ENCODE peak calls at places on chromosomes 1 and 21, in seven cellular contexts. One of them, this sample, is unnamed.

GRCh38 chr1:159071970-159072582 is 4.5 kb downstream of the AIM2 start:
- DNase-seq in astrocyte of the spinal cord: peak; percentile 72
- DNase-seq in activated B cell treated with CpG ODN at 0.5 μM for 24 hours: no peak
- DNase-seq in transverse colon: no peak
- DNase-seq in choroid plexus epithelial cell: peak; percentile 90
- DNase-seq in progenitor cell of endocrine pancreas: no peak
- DNase-seq in neural progenitor cell: peak; percentile 70
- DNase-seq in this sample: no peak

GRCh38 chr1:246798606-246799496 is 74.6 kb downstream of the SCCPDH start:
- DNase-seq in astrocyte of the spinal cord: no peak
- DNase-seq in activated B cell treated with CpG ODN at 0.5 μM for 24 hours: no peak
- DNase-seq in transverse colon: no peak
- DNase-seq in choroid plexus epithelial cell: no peak
- DNase-seq in progenitor cell of endocrine pancreas: no peak
- DNase-seq in neural progenitor cell: no peak
- DNase-seq in this sample: no peak

GRCh38 chr1:107952989-107953388 is 12.0 kb downstream of the VAV3 start:
- DNase-seq in astrocyte of the spinal cord: no peak
- DNase-seq in activated B cell treated with CpG ODN at 0.5 μM for 24 hours: no peak
- DNase-seq in transverse colon: no peak
- DNase-seq in choroid plexus epithelial cell: peak; percentile 27
- DNase-seq in progenitor cell of endocrine pancreas: no peak
- DNase-seq in neural progenitor cell: no peak
- DNase-seq in this sample: no peak

GRCh38 chr1:203556047-203556851 is 62.3 kb downstream of the OPTC start:
- DNase-seq in astrocyte of the spinal cord: peak; percentile 76
- DNase-seq in activated B cell treated with CpG ODN at 0.5 μM for 24 hours: no peak
- DNase-seq in transverse colon: peak; percentile 32
- DNase-seq in choroid plexus epithelial cell: peak; percentile 65
- DNase-seq in progenitor cell of endocrine pancreas: no peak
- DNase-seq in neural progenitor cell: peak; percentile 50
- DNase-seq in this sample: no peak

GRCh38 chr1:202579806-202580205 is 130.4 kb downstream of the SYT2 start:
- DNase-seq in astrocyte of the spinal cord: peak; percentile 93
- DNase-seq in activated B cell treated with CpG ODN at 0.5 μM for 24 hours: no peak
- DNase-seq in transverse colon: no peak
- DNase-seq in choroid plexus epithelial cell: peak; percentile 97
- DNase-seq in progenitor cell of endocrine pancreas: no peak
- DNase-seq in neural progenitor cell: no peak
- DNase-seq in this sample: no peak

GRCh38 chr1:97849350-97850339 is 71.2 kb downstream of the DPYD start:
- DNase-seq in astrocyte of the spinal cord: peak; percentile 80
- DNase-seq in activated B cell treated with CpG ODN at 0.5 μM for 24 hours: no peak
- DNase-seq in transverse colon: no peak
- DNase-seq in choroid plexus epithelial cell: peak; percentile 90
- DNase-seq in progenitor cell of endocrine pancreas: no peak
- DNase-seq in neural progenitor cell: no peak
- DNase-seq in this sample: no peak

GRCh38 chr1:54027848-54028247 is 9.9 kb upstream of the LDLRAD1 start:
- DNase-seq in astrocyte of the spinal cord: no peak
- DNase-seq in activated B cell treated with CpG ODN at 0.5 μM for 24 hours: no peak
- DNase-seq in transverse colon: no peak
- DNase-seq in choroid plexus epithelial cell: no peak
- DNase-seq in progenitor cell of endocrine pancreas: no peak
- DNase-seq in neural progenitor cell: no peak
- DNase-seq in this sample: no peak

GRCh38 chr21:33384851-33385331 is 18.3 kb upstream of the IFNGR2 start:
- DNase-seq in astrocyte of the spinal cord: no peak
- DNase-seq in activated B cell treated with CpG ODN at 0.5 μM for 24 hours: no peak
- DNase-seq in transverse colon: no peak
- DNase-seq in choroid plexus epithelial cell: no peak
- DNase-seq in progenitor cell of endocrine pancreas: no peak
- DNase-seq in neural progenitor cell: no peak
- DNase-seq in this sample: no peak

GRCh38 chr1:201990427-201990826 is 8.0 kb downstream of the RNPEP start:
- DNase-seq in astrocyte of the spinal cord: no peak
- DNase-seq in activated B cell treated with CpG ODN at 0.5 μM for 24 hours: no peak
- DNase-seq in transverse colon: no peak
- DNase-seq in choroid plexus epithelial cell: no peak
- DNase-seq in progenitor cell of endocrine pancreas: no peak
- DNase-seq in neural progenitor cell: no peak
- DNase-seq in this sample: no peak

GRCh38 chr1:9718006-9718680 is 66.6 kb downstream of the PIK3CD start:
- DNase-seq in astrocyte of the spinal cord: no peak
- DNase-seq in activated B cell treated with CpG ODN at 0.5 μM for 24 hours: no peak
- DNase-seq in transverse colon: no peak
- DNase-seq in choroid plexus epithelial cell: no peak
- DNase-seq in progenitor cell of endocrine pancreas: no peak
- DNase-seq in neural progenitor cell: no peak
- DNase-seq in this sample: no peak

GRCh38 chr1:232538224-232538942 is 91.5 kb downstream of the SIPA1L2 start:
- DNase-seq in astrocyte of the spinal cord: peak; percentile 65
- DNase-seq in activated B cell treated with CpG ODN at 0.5 μM for 24 hours: no peak
- DNase-seq in transverse colon: no peak
- DNase-seq in choroid plexus epithelial cell: peak; percentile 76
- DNase-seq in progenitor cell of endocrine pancreas: no peak
- DNase-seq in neural progenitor cell: peak; percentile 58
- DNase-seq in this sample: no peak

GRCh38 chr1:107936498-107937481 is 28.2 kb downstream of the VAV3 start:
- DNase-seq in astrocyte of the spinal cord: peak; percentile 95
- DNase-seq in activated B cell treated with CpG ODN at 0.5 μM for 24 hours: no peak
- DNase-seq in transverse colon: peak; percentile 22
- DNase-seq in choroid plexus epithelial cell: peak; percentile 82
- DNase-seq in progenitor cell of endocrine pancreas: no peak
- DNase-seq in neural progenitor cell: peak; percentile 25
- DNase-seq in this sample: no peak

GRCh38 chr1:1510912-1511532 is 940 bp upstream of the ATAD3A start:
- DNase-seq in astrocyte of the spinal cord: peak; percentile 14
- DNase-seq in activated B cell treated with CpG ODN at 0.5 μM for 24 hours: no peak
- DNase-seq in transverse colon: no peak
- DNase-seq in choroid plexus epithelial cell: peak; percentile 13
- DNase-seq in progenitor cell of endocrine pancreas: no peak
- DNase-seq in neural progenitor cell: peak; percentile 44
- DNase-seq in this sample: no peak

GRCh38 chr1:52707927-52708655 is 9.9 kb upstream of the COA7 start:
- DNase-seq in astrocyte of the spinal cord: peak; percentile 24
- DNase-seq in activated B cell treated with CpG ODN at 0.5 μM for 24 hours: no peak
- DNase-seq in transverse colon: no peak
- DNase-seq in choroid plexus epithelial cell: peak; percentile 33
- DNase-seq in progenitor cell of endocrine pancreas: no peak
- DNase-seq in neural progenitor cell: no peak
- DNase-seq in this sample: no peak

GRCh38 chr1:211501671-211502413 is 9.9 kb upstream of the RD3 start:
- DNase-seq in astrocyte of the spinal cord: no peak
- DNase-seq in activated B cell treated with CpG ODN at 0.5 μM for 24 hours: no peak
- DNase-seq in transverse colon: no peak
- DNase-seq in choroid plexus epithelial cell: no peak
- DNase-seq in progenitor cell of endocrine pancreas: no peak
- DNase-seq in neural progenitor cell: no peak
- DNase-seq in this sample: no peak

GRCh38 chr1:219882116-219882515 is 46.2 kb downstream of the SLC30A10 start:
- DNase-seq in astrocyte of the spinal cord: no peak
- DNase-seq in activated B cell treated with CpG ODN at 0.5 μM for 24 hours: no peak
- DNase-seq in transverse colon: no peak
- DNase-seq in choroid plexus epithelial cell: no peak
- DNase-seq in progenitor cell of endocrine pancreas: no peak
- DNase-seq in neural progenitor cell: no peak
- DNase-seq in this sample: no peak

GRCh38 chr1:219875860-219876259 is 52.5 kb downstream of the SLC30A10 start:
- DNase-seq in astrocyte of the spinal cord: no peak
- DNase-seq in activated B cell treated with CpG ODN at 0.5 μM for 24 hours: no peak
- DNase-seq in transverse colon: peak; percentile 23
- DNase-seq in choroid plexus epithelial cell: no peak
- DNase-seq in progenitor cell of endocrine pancreas: no peak
- DNase-seq in neural progenitor cell: no peak
- DNase-seq in this sample: no peak

GRCh38 chr1:219880765-219881457 is 47.4 kb downstream of the SLC30A10 start:
- DNase-seq in astrocyte of the spinal cord: no peak
- DNase-seq in activated B cell treated with CpG ODN at 0.5 μM for 24 hours: no peak
- DNase-seq in transverse colon: no peak
- DNase-seq in choroid plexus epithelial cell: no peak
- DNase-seq in progenitor cell of endocrine pancreas: no peak
- DNase-seq in neural progenitor cell: no peak
- DNase-seq in this sample: no peak

GRCh38 chr1:219871427-219872057 is 56.8 kb downstream of the SLC30A10 start:
- DNase-seq in astrocyte of the spinal cord: no peak
- DNase-seq in activated B cell treated with CpG ODN at 0.5 μM for 24 hours: no peak
- DNase-seq in transverse colon: no peak
- DNase-seq in choroid plexus epithelial cell: no peak
- DNase-seq in progenitor cell of endocrine pancreas: no peak
- DNase-seq in neural progenitor cell: no peak
- DNase-seq in this sample: no peak

DNA sequence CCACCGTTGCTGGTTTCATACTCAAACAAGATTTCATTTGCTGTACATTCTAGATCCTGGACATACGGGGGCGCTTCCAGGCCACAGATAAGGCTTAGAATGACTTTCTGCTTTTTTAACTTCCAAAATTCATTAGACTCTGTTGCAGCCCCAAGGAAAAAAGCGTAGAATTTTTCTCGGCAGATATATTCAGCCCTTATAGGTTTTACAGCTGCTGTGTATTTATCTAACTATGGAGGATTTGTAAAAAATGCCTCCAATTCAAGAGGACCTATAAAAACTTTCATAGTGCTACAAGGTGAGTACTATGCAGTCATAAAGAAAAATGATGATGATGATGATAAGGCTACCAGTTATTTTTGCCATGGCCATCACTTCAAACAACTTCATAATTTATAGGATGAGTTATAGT is 51.6 kb downstream of the SLC30A10 start:
- DNase-seq in astrocyte of the spinal cord: peak; percentile 12
- DNase-seq in activated B cell treated with CpG ODN at 0.5 μM for 24 hours: no peak
- DNase-seq in transverse colon: no peak
- DNase-seq in choroid plexus epithelial cell: peak; percentile 41
- DNase-seq in progenitor cell of endocrine pancreas: no peak
- DNase-seq in neural progenitor cell: peak; percentile 13
- DNase-seq in this sample: no peak
- TF ChIP-seq CTCF in astrocyte of the spinal cord: peak; percentile 35
- TF ChIP-seq CTCF in activated B cell treated with CpG ODN at 0.5 μM for 24 hours: no peak
- TF ChIP-seq CTCF in transverse colon: no peak
- TF ChIP-seq CTCF in choroid plexus epithelial cell: peak; percentile 55
- TF ChIP-seq CTCF in progenitor cell of endocrine pancreas: peak; percentile 22
- TF ChIP-seq CTCF in neural progenitor cell: peak; percentile 46
- TF ChIP-seq CTCF in this sample: no peak

DNA sequence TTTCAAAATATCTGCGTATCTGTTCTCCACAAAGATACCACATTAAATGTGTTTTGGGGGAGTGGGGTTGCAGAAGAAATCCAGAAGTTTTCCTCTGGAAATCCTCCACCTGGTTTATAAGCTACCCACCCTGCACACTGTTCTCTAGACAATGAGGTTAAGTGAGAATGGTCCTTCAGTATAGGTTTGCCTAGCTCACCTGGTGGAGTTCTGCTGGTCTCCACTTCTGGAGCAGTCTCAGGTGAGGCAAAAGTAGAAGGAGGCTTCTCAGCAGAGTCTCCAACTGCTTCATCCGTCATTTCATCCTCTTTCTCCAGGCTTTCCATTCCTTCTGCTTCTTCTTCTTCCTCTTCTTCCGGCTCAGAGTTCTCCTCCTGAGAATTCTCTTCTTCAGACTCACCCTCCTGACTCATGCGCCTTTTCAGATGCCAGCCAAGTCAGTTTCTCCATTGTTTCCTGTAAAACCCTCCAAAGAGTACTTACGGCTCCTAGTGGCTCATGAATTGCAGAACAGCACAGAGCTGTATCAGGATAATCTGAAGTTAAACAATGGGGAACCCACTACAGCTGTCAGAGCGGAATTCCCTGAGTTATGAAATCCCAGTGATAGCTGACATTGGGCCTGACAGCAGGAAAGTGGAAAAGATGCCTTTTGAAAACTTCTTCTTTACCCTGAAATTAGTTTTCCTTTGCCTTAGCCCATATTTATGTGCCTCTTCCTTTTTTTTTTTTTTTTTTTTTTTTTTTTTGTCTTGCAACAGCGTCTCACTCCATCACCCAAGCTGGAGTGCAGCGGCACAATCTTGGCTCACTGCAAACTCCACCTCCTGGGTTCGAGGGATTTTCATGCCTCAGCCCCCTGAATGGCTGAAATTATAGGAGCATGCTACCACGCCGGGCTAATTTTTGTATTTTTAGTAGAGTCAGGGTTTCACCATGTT is 38.5 kb downstream of the MSTO1 start:
- DNase-seq in astrocyte of the spinal cord: peak; percentile 85
- DNase-seq in activated B cell treated with CpG ODN at 0.5 μM for 24 hours: no peak
- DNase-seq in transverse colon: no peak
- DNase-seq in choroid plexus epithelial cell: peak; percentile 92
- DNase-seq in progenitor cell of endocrine pancreas: no peak
- DNase-seq in neural progenitor cell: peak; percentile 78
- DNase-seq in this sample: no peak
- TF ChIP-seq CTCF in astrocyte of the spinal cord: peak; percentile 80
- TF ChIP-seq CTCF in activated B cell treated with CpG ODN at 0.5 μM for 24 hours: no peak
- TF ChIP-seq CTCF in transverse colon: peak; percentile 16
- TF ChIP-seq CTCF in choroid plexus epithelial cell: peak; percentile 70
- TF ChIP-seq CTCF in progenitor cell of endocrine pancreas: peak; percentile 47
- TF ChIP-seq CTCF in neural progenitor cell: peak; percentile 59
- TF ChIP-seq CTCF in this sample: no peak

GRCh38 chr1:207713529-207713928 is 38.3 kb upstream of the CD46 start:
- DNase-seq in astrocyte of the spinal cord: no peak
- DNase-seq in activated B cell treated with CpG ODN at 0.5 μM for 24 hours: no peak
- DNase-seq in transverse colon: no peak
- DNase-seq in choroid plexus epithelial cell: peak; percentile 6
- DNase-seq in progenitor cell of endocrine pancreas: no peak
- DNase-seq in neural progenitor cell: no peak
- DNase-seq in this sample: no peak

DNA sequence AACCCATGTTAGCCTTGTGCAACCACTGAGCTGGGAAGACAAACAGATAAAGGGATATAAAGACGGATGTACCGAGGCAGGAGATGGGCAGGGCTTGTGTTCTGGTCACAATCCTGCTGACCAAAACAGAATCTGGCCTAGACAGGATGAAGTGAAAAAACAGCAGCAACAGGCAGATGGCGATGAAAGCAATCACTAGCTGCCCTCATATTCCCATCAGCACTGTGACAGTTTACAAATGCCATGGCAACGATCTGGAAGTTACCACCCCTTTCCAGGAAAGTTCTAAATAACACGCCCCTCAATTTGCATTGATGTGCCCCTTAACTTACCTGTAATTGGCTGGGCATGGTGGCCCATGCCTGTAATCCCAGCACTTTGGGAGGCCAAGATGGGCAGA is 40.6 kb upstream of the CD46 start:
- DNase-seq in astrocyte of the spinal cord: no peak
- DNase-seq in activated B cell treated with CpG ODN at 0.5 μM for 24 hours: no peak
- DNase-seq in transverse colon: no peak
- DNase-seq in choroid plexus epithelial cell: peak; percentile 47
- DNase-seq in progenitor cell of endocrine pancreas: no peak
- DNase-seq in neural progenitor cell: peak; percentile 2
- DNase-seq in this sample: no peak
- TF ChIP-seq CTCF in astrocyte of the spinal cord: peak; percentile 3
- TF ChIP-seq CTCF in activated B cell treated with CpG ODN at 0.5 μM for 24 hours: no peak
- TF ChIP-seq CTCF in transverse colon: no peak
- TF ChIP-seq CTCF in choroid plexus epithelial cell: peak; percentile 24
- TF ChIP-seq CTCF in progenitor cell of endocrine pancreas: no peak
- TF ChIP-seq CTCF in neural progenitor cell: no peak
- TF ChIP-seq CTCF in this sample: no peak

DNA sequence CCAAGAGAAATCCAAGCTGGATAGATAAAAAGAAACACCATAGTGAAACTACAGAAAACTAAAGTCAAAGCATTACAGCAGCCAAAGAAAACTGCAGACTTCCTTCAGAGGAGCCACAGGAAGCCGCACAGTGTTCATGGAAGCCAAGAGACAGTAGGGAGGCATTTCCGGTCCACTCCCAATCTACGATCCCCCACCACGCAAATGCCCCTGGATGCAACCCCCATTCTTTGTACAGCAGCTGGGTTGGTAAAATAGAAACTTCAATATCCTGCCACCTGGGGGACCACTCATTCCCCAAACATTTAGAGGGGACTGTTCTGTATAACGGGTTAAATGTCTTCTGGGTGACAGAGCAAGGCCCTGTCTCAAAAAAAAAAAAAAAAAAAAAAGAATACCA is 43.9 kb upstream of the TSPEAR start:
- DNase-seq in astrocyte of the spinal cord: peak; percentile 73
- DNase-seq in activated B cell treated with CpG ODN at 0.5 μM for 24 hours: no peak
- DNase-seq in transverse colon: no peak
- DNase-seq in choroid plexus epithelial cell: peak; percentile 84
- DNase-seq in progenitor cell of endocrine pancreas: no peak
- DNase-seq in neural progenitor cell: no peak
- DNase-seq in this sample: no peak
- TF ChIP-seq CTCF in astrocyte of the spinal cord: peak; percentile 33
- TF ChIP-seq CTCF in activated B cell treated with CpG ODN at 0.5 μM for 24 hours: no peak
- TF ChIP-seq CTCF in transverse colon: no peak
- TF ChIP-seq CTCF in choroid plexus epithelial cell: peak; percentile 43
- TF ChIP-seq CTCF in progenitor cell of endocrine pancreas: no peak
- TF ChIP-seq CTCF in neural progenitor cell: no peak
- TF ChIP-seq CTCF in this sample: no peak

This sample was measured in mesothelial cell of epicardium.